ENCODE peak calls at places on chromosomes 11 and 22, in six cellular contexts. One of them, this sample, is unnamed.

GRCh38 chr11:62602141-62603071 is 741 bp upstream of the MTA2 start:
- DNase-seq in effector CD4-positive, alpha-beta T cell: peak
- DNase-seq in occipital lobe: peak
- DNase-seq in mesenchymal stem cell: no peak
- DNase-seq in WTC11: peak
- DNase-seq in sigmoid colon: peak
- DNase-seq in this sample: no peak

GRCh38 chr11:9203715-9204311 is 61.3 kb downstream of the DENND5A start:
- DNase-seq in WTC11: peak
- DNase-seq in sigmoid colon: no peak
- DNase-seq in effector CD4-positive, alpha-beta T cell: no peak
- DNase-seq in occipital lobe: no peak
- DNase-seq in mesenchymal stem cell: no peak
- DNase-seq in this sample: peak

GRCh38 chr11:8070417-8071101 is 10.5 kb upstream of the TUB start:
- DNase-seq in WTC11: no peak
- DNase-seq in effector CD4-positive, alpha-beta T cell: no peak
- DNase-seq in occipital lobe: no peak
- DNase-seq in mesenchymal stem cell: peak
- DNase-seq in sigmoid colon: no peak
- DNase-seq in this sample: peak

GRCh38 chr22:48496987-48497650 is 1330.6 kb downstream of the BRD1 start:
- DNase-seq in occipital lobe: no peak
- DNase-seq in mesenchymal stem cell: no peak
- DNase-seq in effector CD4-positive, alpha-beta T cell: no peak
- DNase-seq in sigmoid colon: no peak
- DNase-seq in WTC11: peak
- DNase-seq in this sample: no peak

GRCh38 chr22:20404881-20405280 is 10.9 kb downstream of the ZNF74 start:
- DNase-seq in mesenchymal stem cell: no peak
- DNase-seq in sigmoid colon: no peak
- DNase-seq in effector CD4-positive, alpha-beta T cell: no peak
- DNase-seq in occipital lobe: no peak
- DNase-seq in WTC11: no peak
- DNase-seq in this sample: no peak

GRCh38 chr11:125426818-125427528 is 69.1 kb downstream of the FEZ1 start:
- DNase-seq in WTC11: no peak
- DNase-seq in effector CD4-positive, alpha-beta T cell: no peak
- DNase-seq in occipital lobe: no peak
- DNase-seq in sigmoid colon: no peak
- DNase-seq in mesenchymal stem cell: no peak
- DNase-seq in this sample: no peak

GRCh38 chr11:104897891-104898684 is at the start of gene CASP12:
- DNase-seq in sigmoid colon: no peak
- DNase-seq in effector CD4-positive, alpha-beta T cell: no peak
- DNase-seq in WTC11: no peak
- DNase-seq in occipital lobe: no peak
- DNase-seq in mesenchymal stem cell: peak
- DNase-seq in this sample: peak

GRCh38 chr11:67285541-67286498 is 3.3 kb upstream of the ANKRD13D start:
- DNase-seq in occipital lobe: no peak
- DNase-seq in effector CD4-positive, alpha-beta T cell: peak
- DNase-seq in sigmoid colon: peak
- DNase-seq in mesenchymal stem cell: no peak
- DNase-seq in WTC11: no peak
- DNase-seq in this sample: no peak

GRCh38 chr22:41800348-41801146 is at the start of gene CCDC134:
- DNase-seq in effector CD4-positive, alpha-beta T cell: peak
- DNase-seq in mesenchymal stem cell: peak
- DNase-seq in sigmoid colon: peak
- DNase-seq in occipital lobe: peak
- DNase-seq in WTC11: peak
- DNase-seq in this sample: peak

GRCh38 chr11:36362902-36363301 is 66.8 kb downstream of the PRR5L start:
- DNase-seq in mesenchymal stem cell: peak
- DNase-seq in WTC11: no peak
- DNase-seq in sigmoid colon: no peak
- DNase-seq in effector CD4-positive, alpha-beta T cell: no peak
- DNase-seq in occipital lobe: no peak
- DNase-seq in this sample: no peak

GRCh38 chr22:36362077-36362476 is 25.7 kb downstream of the MYH9 start:
- DNase-seq in WTC11: no peak
- DNase-seq in sigmoid colon: no peak
- DNase-seq in effector CD4-positive, alpha-beta T cell: no peak
- DNase-seq in mesenchymal stem cell: no peak
- DNase-seq in occipital lobe: no peak
- DNase-seq in this sample: no peak

GRCh38 chr11:131536159-131536558 is 165.7 kb downstream of the NTM start:
- DNase-seq in mesenchymal stem cell: no peak
- DNase-seq in sigmoid colon: no peak
- DNase-seq in occipital lobe: no peak
- DNase-seq in effector CD4-positive, alpha-beta T cell: no peak
- DNase-seq in WTC11: no peak
- DNase-seq in this sample: no peak

GRCh38 chr22:47030143-47030641 is 267.7 kb downstream of the TBC1D22A start:
- DNase-seq in WTC11: no peak
- DNase-seq in sigmoid colon: peak
- DNase-seq in mesenchymal stem cell: no peak
- DNase-seq in occipital lobe: no peak
- DNase-seq in effector CD4-positive, alpha-beta T cell: no peak
- DNase-seq in this sample: peak

GRCh38 chr11:40037005-40037404 is 1422.4 kb downstream of the LRRC4C start:
- DNase-seq in effector CD4-positive, alpha-beta T cell: no peak
- DNase-seq in mesenchymal stem cell: no peak
- DNase-seq in sigmoid colon: no peak
- DNase-seq in WTC11: no peak
- DNase-seq in occipital lobe: no peak
- DNase-seq in this sample: no peak

GRCh38 chr11:47109051-47109791 is 67.5 kb downstream of the ARFGAP2 start:
- DNase-seq in mesenchymal stem cell: peak
- DNase-seq in sigmoid colon: no peak
- DNase-seq in occipital lobe: no peak
- DNase-seq in WTC11: no peak
- DNase-seq in effector CD4-positive, alpha-beta T cell: no peak
- DNase-seq in this sample: no peak

GRCh38 chr11:76846441-76846840 is 14.3 kb upstream of the ACER3 start:
- DNase-seq in sigmoid colon: no peak
- DNase-seq in mesenchymal stem cell: no peak
- DNase-seq in effector CD4-positive, alpha-beta T cell: no peak
- DNase-seq in occipital lobe: no peak
- DNase-seq in WTC11: no peak
- DNase-seq in this sample: no peak

GRCh38 chr22:48639021-48639795 is 1188.5 kb downstream of the BRD1 start:
- DNase-seq in WTC11: no peak
- DNase-seq in mesenchymal stem cell: no peak
- DNase-seq in effector CD4-positive, alpha-beta T cell: no peak
- DNase-seq in occipital lobe: no peak
- DNase-seq in sigmoid colon: no peak
- DNase-seq in this sample: no peak

GRCh38 chr22:22888509-22889353 is 1.1 kb downstream of the IGLL5 start:
- DNase-seq in occipital lobe: no peak
- DNase-seq in effector CD4-positive, alpha-beta T cell: no peak
- DNase-seq in WTC11: no peak
- DNase-seq in mesenchymal stem cell: no peak
- DNase-seq in sigmoid colon: no peak
- DNase-seq in this sample: no peak

GRCh38 chr11:76770642-76771445 is 12.3 kb upstream of the TSKU start:
- DNase-seq in occipital lobe: no peak
- DNase-seq in mesenchymal stem cell: peak
- DNase-seq in WTC11: no peak
- DNase-seq in sigmoid colon: peak
- DNase-seq in effector CD4-positive, alpha-beta T cell: no peak
- DNase-seq in this sample: no peak

GRCh38 chr22:25030636-25031035 is 78.1 kb downstream of the KIAA1671 start:
- DNase-seq in WTC11: no peak
- DNase-seq in occipital lobe: no peak
- DNase-seq in mesenchymal stem cell: no peak
- DNase-seq in sigmoid colon: no peak
- DNase-seq in effector CD4-positive, alpha-beta T cell: no peak
- DNase-seq in this sample: no peak

GRCh38 chr22:44869196-44869595 is 116.8 kb downstream of the ARHGAP8 start:
- DNase-seq in effector CD4-positive, alpha-beta T cell: no peak
- DNase-seq in WTC11: no peak
- DNase-seq in mesenchymal stem cell: no peak
- DNase-seq in sigmoid colon: no peak
- DNase-seq in occipital lobe: no peak
- DNase-seq in this sample: no peak

GRCh38 chr11:122711831-122712378 is 56.4 kb downstream of the UBASH3B start:
- DNase-seq in sigmoid colon: peak
- DNase-seq in mesenchymal stem cell: peak
- DNase-seq in WTC11: no peak
- DNase-seq in occipital lobe: no peak
- DNase-seq in effector CD4-positive, alpha-beta T cell: no peak
- DNase-seq in this sample: peak

GRCh38 chr11:40029406-40029805 is 1430.0 kb downstream of the LRRC4C start:
- DNase-seq in mesenchymal stem cell: peak
- DNase-seq in WTC11: no peak
- DNase-seq in effector CD4-positive, alpha-beta T cell: no peak
- DNase-seq in occipital lobe: no peak
- DNase-seq in sigmoid colon: no peak
- DNase-seq in this sample: no peak

GRCh38 chr11:31812392-31813241 is 1.5 kb upstream of the PAX6 start:
- DNase-seq in sigmoid colon: no peak
- DNase-seq in WTC11: peak
- DNase-seq in occipital lobe: no peak
- DNase-seq in effector CD4-positive, alpha-beta T cell: no peak
- DNase-seq in mesenchymal stem cell: peak
- DNase-seq in this sample: peak

GRCh38 chr11:67269401-67270255 is 3.4 kb downstream of the GRK2 start:
- DNase-seq in WTC11: peak
- DNase-seq in mesenchymal stem cell: no peak
- DNase-seq in effector CD4-positive, alpha-beta T cell: no peak
- DNase-seq in occipital lobe: no peak
- DNase-seq in sigmoid colon: peak
- DNase-seq in this sample: peak

GRCh38 chr11:213111-213510 is 5.6 kb downstream of the RIC8A start:
- DNase-seq in effector CD4-positive, alpha-beta T cell: no peak
- DNase-seq in mesenchymal stem cell: no peak
- DNase-seq in occipital lobe: no peak
- DNase-seq in sigmoid colon: peak
- DNase-seq in WTC11: no peak
- DNase-seq in this sample: no peak

GRCh38 chr22:31082606-31083376 is 1.7 kb downstream of the SMTN start:
- DNase-seq in effector CD4-positive, alpha-beta T cell: peak
- DNase-seq in occipital lobe: no peak
- DNase-seq in mesenchymal stem cell: peak
- DNase-seq in WTC11: peak
- DNase-seq in sigmoid colon: peak
- DNase-seq in this sample: peak

GRCh38 chr11:31050061-31050790 is 319.3 kb downstream of the DCDC1 start:
- DNase-seq in effector CD4-positive, alpha-beta T cell: no peak
- DNase-seq in occipital lobe: no peak
- DNase-seq in sigmoid colon: no peak
- DNase-seq in WTC11: no peak
- DNase-seq in mesenchymal stem cell: no peak
- DNase-seq in this sample: no peak

GRCh38 chr22:46119729-46120419 is 30.5 kb upstream of the PPARA start:
- DNase-seq in occipital lobe: no peak
- DNase-seq in mesenchymal stem cell: no peak
- DNase-seq in effector CD4-positive, alpha-beta T cell: no peak
- DNase-seq in sigmoid colon: peak
- DNase-seq in WTC11: no peak
- DNase-seq in this sample: no peak

GRCh38 chr11:77151804-77152513 is 23.9 kb downstream of the MYO7A start:
- DNase-seq in mesenchymal stem cell: no peak
- DNase-seq in sigmoid colon: no peak
- DNase-seq in occipital lobe: peak
- DNase-seq in WTC11: no peak
- DNase-seq in effector CD4-positive, alpha-beta T cell: peak
- DNase-seq in this sample: no peak

GRCh38 chr22:44667829-44668189 is 34.2 kb upstream of the PRR5 start:
- DNase-seq in sigmoid colon: peak
- DNase-seq in WTC11: no peak
- DNase-seq in mesenchymal stem cell: no peak
- DNase-seq in effector CD4-positive, alpha-beta T cell: peak
- DNase-seq in occipital lobe: no peak
- DNase-seq in this sample: no peak

GRCh38 chr11:57277845-57278720 is 41.0 kb upstream of the APLNR start:
- DNase-seq in effector CD4-positive, alpha-beta T cell: no peak
- DNase-seq in sigmoid colon: peak
- DNase-seq in occipital lobe: peak
- DNase-seq in mesenchymal stem cell: peak
- DNase-seq in WTC11: peak
- DNase-seq in this sample: peak

GRCh38 chr22:46737105-46737975 is 712 bp downstream of the CERK start:
- DNase-seq in WTC11: peak
- DNase-seq in occipital lobe: no peak
- DNase-seq in sigmoid colon: no peak
- DNase-seq in effector CD4-positive, alpha-beta T cell: peak
- DNase-seq in mesenchymal stem cell: peak
- DNase-seq in this sample: peak

GRCh38 chr11:77020751-77021150 is 13.4 kb upstream of the B3GNT6 start:
- DNase-seq in mesenchymal stem cell: peak
- DNase-seq in occipital lobe: no peak
- DNase-seq in WTC11: no peak
- DNase-seq in effector CD4-positive, alpha-beta T cell: no peak
- DNase-seq in sigmoid colon: no peak
- DNase-seq in this sample: no peak

GRCh38 chr11:117143390-117143789 is 697 bp upstream of the PAFAH1B2 start:
- DNase-seq in occipital lobe: peak
- DNase-seq in WTC11: no peak
- DNase-seq in mesenchymal stem cell: peak
- DNase-seq in sigmoid colon: peak
- DNase-seq in effector CD4-positive, alpha-beta T cell: no peak
- DNase-seq in this sample: no peak

GRCh38 chr11:4465411-4465810 is 16.3 kb downstream of the OR52K2 start:
- DNase-seq in mesenchymal stem cell: no peak
- DNase-seq in occipital lobe: no peak
- DNase-seq in WTC11: no peak
- DNase-seq in sigmoid colon: no peak
- DNase-seq in effector CD4-positive, alpha-beta T cell: no peak
- DNase-seq in this sample: no peak

GRCh38 chr11:128859563-128860441 is 7.3 kb downstream of the KCNJ1 start:
- DNase-seq in effector CD4-positive, alpha-beta T cell: peak
- DNase-seq in sigmoid colon: no peak
- DNase-seq in mesenchymal stem cell: peak
- DNase-seq in occipital lobe: no peak
- DNase-seq in WTC11: peak
- DNase-seq in this sample: peak

GRCh38 chr22:26273011-26273675 is 103.9 kb downstream of the SEZ6L start:
- DNase-seq in effector CD4-positive, alpha-beta T cell: no peak
- DNase-seq in mesenchymal stem cell: no peak
- DNase-seq in WTC11: no peak
- DNase-seq in sigmoid colon: no peak
- DNase-seq in occipital lobe: peak
- DNase-seq in this sample: no peak

This sample was measured in endothelial cell of umbilical vein.